ENCODE peak calls at places on chromosomes 3 and 15, in nine cellular contexts. One of them, this sample, is unnamed.

GRCh38 chr15:73924258-73924921 is 1.9 kb upstream of the LOXL1 start:
- DNase-seq in fibroblast of mammary gland: peak
- DNase-seq in brain microvascular endothelial cell: peak
- DNase-seq in GM10248: no peak
- DNase-seq in cardiac muscle cell: peak
- DNase-seq in colonic mucosa: no peak
- DNase-seq in neural progenitor cell: peak
- DNase-seq in esophagus muscularis mucosa: no peak
- DNase-seq in fibroblast of pulmonary artery: peak
- DNase-seq in this sample: peak

GRCh38 chr15:68431792-68432401 is at the start of gene ITGA11:
- DNase-seq in fibroblast of mammary gland: no peak
- DNase-seq in brain microvascular endothelial cell: peak
- DNase-seq in GM10248: no peak
- DNase-seq in cardiac muscle cell: peak
- DNase-seq in colonic mucosa: peak
- DNase-seq in neural progenitor cell: peak
- DNase-seq in esophagus muscularis mucosa: peak
- DNase-seq in fibroblast of pulmonary artery: peak
- DNase-seq in this sample: peak

GRCh38 chr3:46406786-46407611 is at the start of the genes CCR5AS and CCRL2:
- DNase-seq in fibroblast of mammary gland: peak
- DNase-seq in brain microvascular endothelial cell: peak
- DNase-seq in GM10248: peak
- DNase-seq in cardiac muscle cell: no peak
- DNase-seq in colonic mucosa: peak
- DNase-seq in neural progenitor cell: no peak
- DNase-seq in esophagus muscularis mucosa: no peak
- DNase-seq in fibroblast of pulmonary artery: peak
- DNase-seq in this sample: no peak

GRCh38 chr15:78951841-78952238 is 7.0 kb upstream of the CTSH start:
- DNase-seq in fibroblast of mammary gland: no peak
- DNase-seq in brain microvascular endothelial cell: no peak
- DNase-seq in GM10248: no peak
- DNase-seq in cardiac muscle cell: peak
- DNase-seq in colonic mucosa: no peak
- DNase-seq in neural progenitor cell: no peak
- DNase-seq in esophagus muscularis mucosa: no peak
- DNase-seq in fibroblast of pulmonary artery: peak
- DNase-seq in this sample: peak

GRCh38 chr15:31399544-31400171 is 73.0 kb downstream of the KLF13 start:
- DNase-seq in fibroblast of mammary gland: peak
- DNase-seq in brain microvascular endothelial cell: peak
- DNase-seq in GM10248: no peak
- DNase-seq in cardiac muscle cell: peak
- DNase-seq in colonic mucosa: peak
- DNase-seq in neural progenitor cell: no peak
- DNase-seq in esophagus muscularis mucosa: no peak
- DNase-seq in fibroblast of pulmonary artery: no peak
- DNase-seq in this sample: peak

GRCh38 chr3:149638401-149639092 is 19.3 kb downstream of the WWTR1 start:
- DNase-seq in fibroblast of mammary gland: peak
- DNase-seq in brain microvascular endothelial cell: no peak
- DNase-seq in GM10248: no peak
- DNase-seq in cardiac muscle cell: peak
- DNase-seq in colonic mucosa: no peak
- DNase-seq in neural progenitor cell: no peak
- DNase-seq in esophagus muscularis mucosa: no peak
- DNase-seq in fibroblast of pulmonary artery: no peak
- DNase-seq in this sample: no peak

GRCh38 chr3:53195602-53196574 is 34.9 kb downstream of the PRKCD start:
- DNase-seq in fibroblast of mammary gland: peak
- DNase-seq in brain microvascular endothelial cell: no peak
- DNase-seq in GM10248: peak
- DNase-seq in cardiac muscle cell: peak
- DNase-seq in colonic mucosa: peak
- DNase-seq in neural progenitor cell: peak
- DNase-seq in esophagus muscularis mucosa: no peak
- DNase-seq in fibroblast of pulmonary artery: peak
- DNase-seq in this sample: peak

GRCh38 chr3:63228677-63229076 is 49.4 kb upstream of the SYNPR start:
- DNase-seq in fibroblast of mammary gland: peak
- DNase-seq in brain microvascular endothelial cell: peak
- DNase-seq in GM10248: no peak
- DNase-seq in cardiac muscle cell: peak
- DNase-seq in colonic mucosa: peak
- DNase-seq in neural progenitor cell: peak
- DNase-seq in esophagus muscularis mucosa: no peak
- DNase-seq in fibroblast of pulmonary artery: peak
- DNase-seq in this sample: peak

GRCh38 chr15:76932090-76932966 is 779 bp downstream of the RCN2 start:
- DNase-seq in fibroblast of mammary gland: peak
- DNase-seq in brain microvascular endothelial cell: no peak
- DNase-seq in GM10248: no peak
- DNase-seq in cardiac muscle cell: peak
- DNase-seq in colonic mucosa: no peak
- DNase-seq in neural progenitor cell: peak
- DNase-seq in esophagus muscularis mucosa: no peak
- DNase-seq in fibroblast of pulmonary artery: peak
- DNase-seq in this sample: peak

GRCh38 chr15:52254331-52254730 is 41.3 kb downstream of the MYO5C start:
- DNase-seq in fibroblast of mammary gland: peak
- DNase-seq in brain microvascular endothelial cell: no peak
- DNase-seq in GM10248: no peak
- DNase-seq in cardiac muscle cell: no peak
- DNase-seq in colonic mucosa: no peak
- DNase-seq in neural progenitor cell: no peak
- DNase-seq in esophagus muscularis mucosa: no peak
- DNase-seq in fibroblast of pulmonary artery: no peak
- DNase-seq in this sample: no peak

GRCh38 chr15:38528279-38528678 is 36.3 kb downstream of the RASGRP1 start:
- DNase-seq in fibroblast of mammary gland: peak
- DNase-seq in brain microvascular endothelial cell: peak
- DNase-seq in GM10248: no peak
- DNase-seq in cardiac muscle cell: peak
- DNase-seq in colonic mucosa: no peak
- DNase-seq in neural progenitor cell: no peak
- DNase-seq in esophagus muscularis mucosa: no peak
- DNase-seq in fibroblast of pulmonary artery: peak
- DNase-seq in this sample: no peak

GRCh38 chr3:120435621-120436020 is 15.2 kb downstream of the FSTL1 start:
- DNase-seq in fibroblast of mammary gland: peak
- DNase-seq in brain microvascular endothelial cell: peak
- DNase-seq in GM10248: no peak
- DNase-seq in cardiac muscle cell: peak
- DNase-seq in colonic mucosa: no peak
- DNase-seq in neural progenitor cell: no peak
- DNase-seq in esophagus muscularis mucosa: no peak
- DNase-seq in fibroblast of pulmonary artery: peak
- DNase-seq in this sample: no peak

DNA sequence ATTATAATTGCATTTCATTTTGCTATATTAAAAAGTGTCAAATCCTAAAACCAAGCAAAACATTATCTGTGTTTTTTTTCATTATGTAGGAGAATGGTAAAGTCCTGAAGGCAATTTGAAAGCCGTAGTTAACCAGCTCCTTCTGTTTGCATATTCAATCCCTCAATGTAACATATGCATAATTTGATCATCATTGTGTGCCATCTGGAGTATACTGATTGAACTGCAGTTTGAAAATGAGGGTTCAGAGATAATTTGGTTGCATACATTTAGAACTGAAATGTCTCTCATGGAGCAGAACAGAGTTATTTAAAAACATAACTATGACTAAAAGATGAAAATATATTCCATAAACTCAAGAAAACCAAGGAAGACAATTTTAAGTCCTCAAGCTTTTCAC is 518.6 kb downstream of the GBE1 start:
- DNase-seq in fibroblast of mammary gland: peak
- DNase-seq in brain microvascular endothelial cell: no peak
- DNase-seq in GM10248: no peak
- DNase-seq in cardiac muscle cell: peak
- DNase-seq in colonic mucosa: no peak
- DNase-seq in neural progenitor cell: no peak
- DNase-seq in esophagus muscularis mucosa: no peak
- DNase-seq in fibroblast of pulmonary artery: peak
- DNase-seq in this sample: peak
- TF ChIP-seq CTCF in fibroblast of mammary gland: peak
- TF ChIP-seq CTCF in brain microvascular endothelial cell: peak
- TF ChIP-seq CTCF in GM10248: peak
- TF ChIP-seq CTCF in cardiac muscle cell: peak
- TF ChIP-seq CTCF in colonic mucosa: peak
- TF ChIP-seq CTCF in neural progenitor cell: peak
- TF ChIP-seq CTCF in esophagus muscularis mucosa: no peak
- TF ChIP-seq CTCF in fibroblast of pulmonary artery: peak
- TF ChIP-seq CTCF in this sample: peak

DNA sequence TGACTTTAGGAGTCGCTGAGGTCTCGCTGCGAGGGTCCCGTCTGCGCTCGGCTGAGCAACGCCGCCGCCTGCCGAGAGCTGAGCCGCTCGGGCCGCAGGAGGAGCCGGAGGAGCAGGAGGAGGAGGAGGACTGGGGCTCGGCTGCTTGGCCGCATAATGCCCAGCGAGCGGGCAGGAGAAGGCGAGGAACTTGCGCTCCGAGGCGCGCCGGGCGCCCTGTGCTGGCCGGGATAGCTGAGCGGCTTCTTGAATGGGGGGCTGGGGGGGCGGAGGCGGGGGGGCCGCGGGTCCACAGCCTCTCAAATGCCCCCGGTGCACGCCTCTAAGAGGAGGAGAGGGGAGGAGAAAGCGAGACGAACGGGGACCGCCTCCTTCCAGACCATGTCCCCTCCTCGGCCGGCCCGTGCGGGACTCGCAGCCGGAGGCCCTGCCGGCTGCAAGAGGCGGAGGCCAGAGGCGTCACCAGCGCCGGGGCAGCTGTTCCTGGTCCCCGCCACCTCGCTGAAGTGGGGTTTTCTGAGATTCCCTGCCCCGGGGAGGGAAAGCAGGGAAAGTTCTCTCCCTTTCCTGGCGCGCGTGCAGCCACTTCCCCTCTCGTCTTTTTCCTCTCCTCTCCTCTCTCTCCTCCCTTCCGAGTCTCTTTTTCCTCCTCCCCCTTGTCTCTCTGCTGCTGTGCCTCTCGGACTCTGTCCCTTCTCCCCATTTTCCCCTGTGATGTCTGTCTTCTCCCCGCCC is at the start of gene ADAMTS9:
- DNase-seq in fibroblast of mammary gland: peak
- DNase-seq in brain microvascular endothelial cell: peak
- DNase-seq in GM10248: no peak
- DNase-seq in cardiac muscle cell: peak
- DNase-seq in colonic mucosa: peak
- DNase-seq in neural progenitor cell: peak
- DNase-seq in esophagus muscularis mucosa: no peak
- DNase-seq in fibroblast of pulmonary artery: peak
- DNase-seq in this sample: peak
- TF ChIP-seq CTCF in fibroblast of mammary gland: no peak
- TF ChIP-seq CTCF in brain microvascular endothelial cell: no peak
- TF ChIP-seq CTCF in GM10248: no peak
- TF ChIP-seq CTCF in cardiac muscle cell: peak
- TF ChIP-seq CTCF in colonic mucosa: no peak
- TF ChIP-seq CTCF in neural progenitor cell: no peak
- TF ChIP-seq CTCF in esophagus muscularis mucosa: no peak
- TF ChIP-seq CTCF in fibroblast of pulmonary artery: no peak
- TF ChIP-seq CTCF in this sample: no peak

DNA sequence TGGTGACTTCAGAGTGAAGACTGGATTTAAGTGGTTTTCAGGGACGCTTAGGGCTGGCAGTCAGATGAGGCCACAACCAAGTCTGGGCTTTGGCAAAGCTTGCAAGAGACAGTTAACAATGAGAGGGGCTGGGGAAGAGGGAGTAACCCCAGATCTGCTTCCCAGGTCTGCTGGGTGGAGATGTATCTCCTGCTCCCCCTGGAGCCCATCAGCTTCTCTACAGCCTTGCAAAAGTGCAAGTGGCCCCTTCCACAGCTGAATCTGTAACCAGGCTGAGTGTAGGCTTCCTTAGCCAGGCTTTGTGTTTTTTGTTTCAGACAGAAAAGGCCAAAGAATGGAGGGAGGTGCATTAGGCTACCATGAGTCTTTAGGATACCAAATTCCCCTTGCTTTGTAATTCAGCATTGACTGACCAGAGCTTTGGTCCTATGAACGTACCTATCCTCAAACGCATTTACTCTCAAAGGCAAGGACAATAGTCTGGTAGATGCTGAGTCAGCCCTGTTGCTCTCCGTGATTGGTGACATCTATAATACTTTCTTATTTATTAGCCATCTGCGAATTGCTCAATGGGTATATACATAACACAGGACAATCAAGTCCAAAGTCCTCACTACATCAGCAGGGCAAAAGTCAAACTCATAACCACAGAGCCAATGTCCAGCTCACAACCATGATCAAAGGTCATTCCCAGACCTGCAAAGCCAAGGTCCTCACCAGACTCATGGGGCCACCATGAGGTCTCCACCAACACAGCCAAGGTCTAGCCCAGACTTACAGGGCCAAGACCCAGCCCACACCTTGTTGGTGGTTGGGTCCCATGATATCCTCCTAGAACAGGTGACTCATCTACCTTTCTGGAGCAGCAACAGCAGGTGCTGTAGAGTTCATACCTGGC is 17.1 kb downstream of the CCDC13 start:
- DNase-seq in fibroblast of mammary gland: peak
- DNase-seq in brain microvascular endothelial cell: peak
- DNase-seq in GM10248: no peak
- DNase-seq in cardiac muscle cell: peak
- DNase-seq in colonic mucosa: no peak
- DNase-seq in neural progenitor cell: peak
- DNase-seq in esophagus muscularis mucosa: no peak
- DNase-seq in fibroblast of pulmonary artery: peak
- DNase-seq in this sample: peak
- TF ChIP-seq CTCF in fibroblast of mammary gland: peak
- TF ChIP-seq CTCF in brain microvascular endothelial cell: peak
- TF ChIP-seq CTCF in GM10248: peak
- TF ChIP-seq CTCF in cardiac muscle cell: peak
- TF ChIP-seq CTCF in colonic mucosa: no peak
- TF ChIP-seq CTCF in neural progenitor cell: peak
- TF ChIP-seq CTCF in esophagus muscularis mucosa: peak
- TF ChIP-seq CTCF in fibroblast of pulmonary artery: peak
- TF ChIP-seq CTCF in this sample: peak

DNA sequence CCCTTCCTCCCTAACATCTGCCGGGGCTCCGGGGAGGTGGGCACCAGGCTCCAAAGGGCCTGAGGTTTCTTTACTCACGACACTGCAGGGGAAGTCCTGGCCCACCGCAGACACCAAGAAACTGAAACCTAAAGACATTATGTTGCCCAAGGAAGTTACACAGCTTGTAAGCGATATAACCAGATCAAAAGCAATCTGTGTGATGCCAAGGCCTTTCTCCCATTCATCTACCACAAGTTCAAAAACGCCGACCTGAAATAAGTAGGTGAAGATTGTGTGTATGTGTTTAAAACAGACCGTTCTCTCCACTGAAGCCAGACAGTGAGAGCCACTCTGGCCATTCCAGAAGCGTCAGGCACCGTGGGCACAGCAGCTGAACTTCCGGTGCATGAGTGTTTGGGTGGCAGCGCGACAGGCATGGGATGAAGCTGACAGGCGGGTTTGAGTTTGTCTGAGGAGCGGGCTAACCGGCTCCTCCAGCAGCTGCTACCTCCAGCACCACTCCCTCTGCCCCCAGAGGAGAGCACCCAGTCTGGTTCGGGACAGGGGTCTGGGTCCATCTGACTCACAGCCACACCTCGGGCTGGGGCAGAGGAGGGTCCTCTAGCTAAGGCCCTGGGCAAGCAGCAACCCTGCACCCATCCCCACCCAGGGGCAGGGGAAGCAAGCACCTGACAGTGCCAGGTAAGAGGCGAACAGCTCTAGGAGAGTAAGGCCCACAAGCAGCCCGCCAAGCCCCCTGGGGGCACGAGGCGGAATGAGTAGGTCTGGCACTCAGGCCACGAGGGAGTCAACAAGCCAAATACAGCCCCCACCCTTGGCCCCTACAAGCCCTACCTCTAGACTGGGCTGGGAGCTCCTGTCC is 1.3 kb downstream of the TNK2 start:
- DNase-seq in fibroblast of mammary gland: no peak
- DNase-seq in brain microvascular endothelial cell: no peak
- DNase-seq in GM10248: peak
- DNase-seq in cardiac muscle cell: no peak
- DNase-seq in colonic mucosa: peak
- DNase-seq in neural progenitor cell: no peak
- DNase-seq in esophagus muscularis mucosa: no peak
- DNase-seq in fibroblast of pulmonary artery: no peak
- DNase-seq in this sample: no peak
- TF ChIP-seq CTCF in fibroblast of mammary gland: no peak
- TF ChIP-seq CTCF in brain microvascular endothelial cell: no peak
- TF ChIP-seq CTCF in GM10248: no peak
- TF ChIP-seq CTCF in cardiac muscle cell: no peak
- TF ChIP-seq CTCF in colonic mucosa: no peak
- TF ChIP-seq CTCF in neural progenitor cell: no peak
- TF ChIP-seq CTCF in esophagus muscularis mucosa: no peak
- TF ChIP-seq CTCF in fibroblast of pulmonary artery: no peak
- TF ChIP-seq CTCF in this sample: no peak

This sample was measured in MCF 10A.